ENCODE peak calls at places on chromosomes 11 and 22, in eight cellular contexts. G is C1 segment of cervical spinal cord; S is iris pigment epithelial cell; Z is activated naive CD4-positive, alpha-beta T cell treated with anti-CD3 and anti-CD28 coated beads, Interleukin-2, amount 50 U/mL, for 16 hours; V is GM18507; L is activated CD4-positive, alpha-beta T cell treated with anti-CD3 and anti-CD28 coated beads for 24 hours; I is NCI-H1092; A is fibroblast of gingiva. Y is an unnamed sample.

GRCh38 chr11:95849087-95849825 is 59.0 kb downstream of the CEP57 start:
- DNase-seq in L (peak), G (no peak), Z (peak), S (peak), A (peak), I (no peak), V (no peak), Y (peak)

GRCh38 chr11:2539761-2540520 is 95.1 kb downstream of the KCNQ1 start:
- DNase-seq in L (no peak), G (no peak), A (no peak), S (no peak), V (no peak), Z (peak), I (peak), Y (no peak)

GRCh38 chr11:101428918-101429317 is 154.9 kb downstream of the TRPC6 start:
- DNase-seq in I (no peak), Z (no peak), S (peak), L (no peak), A (no peak), G (no peak), V (no peak), Y (peak)

GRCh38 chr11:121672630-121673487 is 220.1 kb upstream of the SORL1-AS1 start:
- DNase-seq in A (peak), V (no peak), I (no peak), L (no peak), S (no peak), Z (no peak), G (no peak), Y (no peak)

GRCh38 chr22:40721266-40721665 is 42.0 kb downstream of the MCHR1 start:
- DNase-seq in L (no peak), G (peak), I (no peak), V (no peak), A (no peak), Z (no peak), S (peak), Y (no peak)

GRCh38 chr11:40269865-40270264 is 1189.6 kb downstream of the LRRC4C start:
- DNase-seq in A (no peak), I (no peak), S (no peak), L (no peak), Z (no peak), V (no peak), G (no peak), Y (no peak)

GRCh38 chr22:45817705-45818104 is 146.1 kb downstream of the ATXN10 start:
- DNase-seq in S (no peak), Z (no peak), G (no peak), A (no peak), L (no peak), V (no peak), I (no peak), Y (no peak)

GRCh38 chr11:68751331-68751856 is at the start of gene TESMIN:
- DNase-seq in L (peak), Z (peak), G (no peak), S (peak), I (peak), A (peak), V (peak), Y (no peak)

GRCh38 chr11:59223611-59224010 is 10.9 kb upstream of the MPEG1 start:
- DNase-seq in A (no peak), L (no peak), S (no peak), Z (no peak), G (no peak), I (no peak), V (no peak), Y (no peak)

GRCh38 chr11:119375629-119376196 is 5.8 kb downstream of the USP2 start:
- DNase-seq in G (peak), A (peak), I (no peak), S (peak), Z (no peak), L (no peak), V (no peak), Y (peak)

GRCh38 chr22:28048529-28048928 is 129.5 kb upstream of the PITPNB start:
- DNase-seq in I (no peak), V (no peak), G (no peak), A (no peak), Z (no peak), S (no peak), L (no peak), Y (no peak)

GRCh38 chr11:69926376-69927050 is 107.3 kb upstream of the FGF3 start:
- DNase-seq in S (no peak), V (no peak), A (no peak), I (no peak), L (no peak), G (no peak), Z (no peak), Y (no peak)

GRCh38 chr11:11731311-11732083 is 109.7 kb upstream of the GALNT18 start:
- DNase-seq in V (no peak), I (peak), G (no peak), L (no peak), Z (no peak), A (no peak), S (peak), Y (no peak)

GRCh38 chr22:38108561-38109319 is 1.7 kb downstream of the BAIAP2L2 start:
- DNase-seq in Z (no peak), G (no peak), L (no peak), V (no peak), S (no peak), I (no peak), A (no peak), Y (no peak)